ENCODE peak calls at places on chromosomes 2 and 18, in five cellular contexts. M, B, L, D and Q are unnamed samples. For H3K4me1, the result is how much of the 10 kb centered on the place peaks cover.

GRCh38 chr2:183010112-183010511 is 28.1 kb downstream of the NCKAP1 start:
- DNase-seq in M (no peak), B (peak), L (peak), D (no peak), Q (no peak)

GRCh38 chr18:78979058-78979680 is 449 bp upstream of the SALL3 start:
- DNase-seq in M (no peak), B (no peak), L (no peak), D (no peak), Q (no peak)

GRCh38 chr2:60556441-60556997 is 3.1 kb upstream of the BCL11A start:
- DNase-seq in M (no peak), B (no peak), L (no peak), D (no peak), Q (no peak)

GRCh38 chr2:133241231-133241575 is 327.1 kb downstream of the NCKAP5 start:
- DNase-seq in M (no peak), B (peak), L (no peak), D (no peak), Q (no peak)

GRCh38 chr2:168574856-168575630 is 119.0 kb downstream of the CERS6 start:
- DNase-seq in M (no peak), B (peak), L (no peak), D (no peak), Q (no peak)

GRCh38 chr2:42238644-42239288 is 69.6 kb downstream of the EML4 start:
- DNase-seq in M (peak), B (no peak), L (peak), D (peak), Q (peak)

GRCh38 chr2:240956161-240956934 is 42.1 kb upstream of the SNED1 start:
- DNase-seq in M (peak), B (no peak), L (no peak), D (peak), Q (no peak)

GRCh38 chr18:68234676-68235075 is 480.2 kb downstream of the TMX3 start:
- DNase-seq in M (no peak), B (peak), L (no peak), D (no peak), Q (no peak)

GRCh38 chr2:12304494-12305228 is 412.1 kb upstream of the TRIB2 start:
- DNase-seq in M (no peak), B (peak), L (no peak), D (no peak), Q (no peak)

GRCh38 chr2:182744490-182744889 is 28.4 kb downstream of the DNAJC10 start:
- DNase-seq in M (no peak), B (peak), L (peak), D (no peak), Q (no peak)

GRCh38 chr2:56008661-56009411 is 85.3 kb upstream of the EFEMP1 start:
- DNase-seq in M (peak), B (peak), L (no peak), D (peak), Q (peak)

GRCh38 chr2:180240774-180241173 is 233.7 kb upstream of the CWC22 start:
- DNase-seq in M (no peak), B (peak), L (no peak), D (no peak), Q (no peak)

GRCh38 chr2:6506311-6507258 is 359.1 kb downstream of the CMPK2 start:
- DNase-seq in M (no peak), B (peak), L (no peak), D (no peak), Q (no peak)

GRCh38 chr2:168705534-168706470 is 96.6 kb upstream of the NOSTRIN start:
- DNase-seq in M (no peak), B (peak), L (peak), D (no peak), Q (no peak)

GRCh38 chr2:61707984-61708852 is 145.6 kb downstream of the FAM161A start:
- DNase-seq in M (no peak), B (peak), L (peak), D (no peak), Q (no peak)

GRCh38 chr2:71609958-71610357 is 156.6 kb downstream of the DYSF start:
- DNase-seq in M (peak), B (peak), L (peak), D (no peak), Q (no peak)

GRCh38 chr2:55097083-55097461 is 46.8 kb upstream of the RTN4 start:
- DNase-seq in M (no peak), B (no peak), L (no peak), D (no peak), Q (no peak)

GRCh38 chr2:219946529-219946928 is 319.1 kb downstream of the SLC4A3 start:
- DNase-seq in M (no peak), B (no peak), L (no peak), D (no peak), Q (no peak)

GRCh38 chr18:69787825-69788547 is 159.7 kb downstream of the CD226 start:
- DNase-seq in M (no peak), B (peak), L (peak), D (no peak), Q (no peak)

GRCh38 chr2:32915694-32916093 is 31.1 kb upstream of the LTBP1 start:
- DNase-seq in M (no peak), B (no peak), L (no peak), D (no peak), Q (no peak)

GRCh38 chr2:219298759-219299371 is 10.3 kb downstream of the PTPRN start:
- DNase-seq in M (peak), B (peak), L (peak), D (peak), Q (peak)

GRCh38 chr2:69227717-69228116 is 159.3 kb downstream of the GFPT1 start:
- DNase-seq in M (no peak), B (no peak), L (no peak), D (no peak), Q (no peak)

GRCh38 chr2:169734172-169734847 is 678 bp downstream of the KLHL23 start:
- DNase-seq in M (peak), B (no peak), L (peak), D (no peak), Q (peak)

GRCh38 chr2:239249781-239250180 is 151.0 kb downstream of the HDAC4 start:
- DNase-seq in M (peak), B (peak), L (no peak), D (no peak), Q (peak)

GRCh38 chr18:57845468-57846103 is 42.5 kb upstream of the ATP8B1 start:
- DNase-seq in M (no peak), B (peak), L (no peak), D (no peak), Q (no peak)

GRCh38 chr18:75360941-75361340 is 66.6 kb downstream of the SMIM21 start:
- DNase-seq in M (no peak), B (no peak), L (no peak), D (no peak), Q (no peak)

GRCh38 chr2:44247924-44248323 is 27.4 kb upstream of the SLC3A1 start:
- DNase-seq in M (no peak), B (no peak), L (peak), D (no peak), Q (no peak)

GRCh38 chr2:226426292-226426736 is 373.3 kb downstream of the IRS1 start:
- DNase-seq in M (no peak), B (peak), L (no peak), D (no peak), Q (no peak)

GRCh38 chr2:72933207-72933606 is 15.9 kb downstream of the EMX1 start:
- DNase-seq in M (no peak), B (no peak), L (no peak), D (no peak), Q (no peak)

GRCh38 chr18:697771-698170 is 14.7 kb downstream of the ENOSF1 start:
- DNase-seq in M (no peak), B (no peak), L (no peak), D (no peak), Q (no peak)

GRCh38 chr2:150327546-150328495 is 159.6 kb downstream of the RND3 start:
- DNase-seq in M (no peak), B (no peak), L (no peak), D (no peak), Q (no peak)

GRCh38 chr2:217858519-217859466 is 144.0 kb downstream of the TNS1 start:
- DNase-seq in M (peak), B (peak), L (peak), D (no peak), Q (peak)

GRCh38 chr2:43818761-43819160 is 19.9 kb downstream of the ABCG5 start:
- DNase-seq in M (no peak), B (peak), L (peak), D (no peak), Q (no peak)

GRCh38 chr2:85437488-85438290 is 19.2 kb downstream of the SH2D6 start:
- DNase-seq in M (peak), B (peak), L (peak), D (peak), Q (peak)
- TF ChIP-seq POLR2A in M (peak), B (peak), L (peak), D (peak), Q (peak)

GRCh38 chr2:205709319-205709718 is 27.0 kb downstream of the NRP2 start:
- DNase-seq in M (no peak), B (no peak), L (no peak), D (no peak), Q (no peak)
- H3K4me1 ChIP-seq in M (under half), B (under half), L (under half), D (under half), Q (under half)

DNA sequence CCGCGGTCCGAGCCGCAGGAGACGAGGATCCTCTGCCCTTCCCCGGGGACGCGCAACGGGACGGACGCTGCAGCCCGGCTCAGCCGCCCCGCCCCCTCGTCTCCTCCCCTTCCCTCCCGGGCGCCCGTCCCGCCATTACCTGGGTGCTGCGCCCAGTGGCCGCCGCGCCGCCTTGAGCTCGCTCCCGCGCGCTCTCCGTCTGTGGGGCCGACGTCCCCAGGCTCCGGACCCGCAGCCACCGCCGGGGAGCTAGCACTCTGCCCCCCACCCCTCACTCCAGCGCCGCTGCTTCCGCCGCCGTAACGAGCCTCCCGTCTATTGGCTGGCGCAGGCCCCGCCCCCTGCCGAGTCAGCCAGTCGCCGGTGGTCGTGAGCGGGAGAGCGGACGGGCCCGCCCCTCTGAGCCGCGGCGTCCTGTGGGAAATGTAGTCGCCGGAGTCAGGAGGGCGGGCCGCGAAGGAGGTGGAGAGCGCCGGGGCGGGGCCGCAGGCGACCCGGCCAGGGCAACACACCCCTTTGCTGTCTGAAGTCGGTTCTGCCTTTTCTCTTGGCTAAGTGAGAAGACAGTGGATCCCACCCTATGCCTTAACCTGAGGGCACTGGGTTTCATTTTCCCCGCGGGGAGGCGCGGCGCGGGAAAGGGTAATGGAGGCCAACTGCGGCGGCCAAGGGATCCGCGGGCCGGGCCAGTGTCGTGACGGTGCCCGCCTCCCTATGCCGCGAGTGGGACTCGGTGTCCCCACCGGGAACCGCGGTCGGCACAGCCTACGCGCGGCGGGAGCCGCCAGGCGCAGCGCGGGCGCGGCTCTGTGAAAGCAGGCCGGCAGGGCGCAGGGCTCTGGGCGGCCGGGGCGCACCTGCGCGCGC is at the start of gene SAP130:
- DNase-seq in M (peak), B (peak), L (peak), D (peak), Q (peak)
- TF ChIP-seq POLR2A in M (peak), B (peak), L (peak), D (peak), Q (no peak)

GRCh38 chr2:118991554-118991953 is 49.6 kb downstream of the MARCO start:
- DNase-seq in M (no peak), B (no peak), L (no peak), D (no peak), Q (no peak)
- H3K4me1 ChIP-seq in M (under half), B (under half), L (under half), D (under half), Q (under half)

DNA sequence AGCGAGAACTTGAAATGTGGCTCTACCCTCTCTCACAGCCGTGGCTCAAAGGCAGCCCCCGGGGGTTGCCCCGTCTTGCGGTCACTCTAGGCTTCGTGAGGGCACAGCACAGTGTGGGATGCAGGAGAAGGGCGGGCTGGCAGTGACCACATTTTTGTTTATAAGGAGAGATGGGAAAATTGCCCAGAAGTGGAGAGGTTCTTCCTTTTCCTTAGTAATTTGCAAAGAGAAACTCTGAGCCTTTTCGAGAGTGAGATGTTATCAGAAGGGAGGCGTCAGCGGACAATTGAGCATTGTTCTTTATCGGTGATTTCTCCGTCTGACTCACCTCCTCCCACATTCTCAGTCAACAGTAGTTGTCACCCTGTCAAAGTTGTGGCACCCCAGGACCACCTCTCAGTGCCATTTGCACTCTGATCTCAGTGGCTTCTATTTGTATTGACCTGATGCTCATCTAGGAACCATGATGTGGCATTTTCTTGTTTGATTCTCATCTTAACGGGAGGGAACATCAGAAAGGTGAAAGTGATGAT is 89.6 kb downstream of the ACAA2 start:
- DNase-seq in M (no peak), B (peak), L (no peak), D (no peak), Q (no peak)
- TF ChIP-seq POLR2A in M (no peak), B (no peak), L (no peak), D (no peak), Q (no peak)

GRCh38 chr2:64860321-64860751 is 128.9 kb upstream of the SLC1A4 start:
- DNase-seq in M (no peak), B (no peak), L (no peak), D (no peak), Q (no peak)

GRCh38 chr2:64861338-64862000 is 127.7 kb upstream of the SLC1A4 start:
- DNase-seq in M (no peak), B (no peak), L (no peak), D (peak), Q (no peak)

GRCh38 chr2:64859208-64860161 is 129.7 kb upstream of the SLC1A4 start:
- DNase-seq in M (peak), B (peak), L (peak), D (peak), Q (peak)

GRCh38 chr2:64862001-64862397 is 127.2 kb upstream of the SLC1A4 start:
- DNase-seq in M (no peak), B (no peak), L (no peak), D (no peak), Q (no peak)

DNA sequence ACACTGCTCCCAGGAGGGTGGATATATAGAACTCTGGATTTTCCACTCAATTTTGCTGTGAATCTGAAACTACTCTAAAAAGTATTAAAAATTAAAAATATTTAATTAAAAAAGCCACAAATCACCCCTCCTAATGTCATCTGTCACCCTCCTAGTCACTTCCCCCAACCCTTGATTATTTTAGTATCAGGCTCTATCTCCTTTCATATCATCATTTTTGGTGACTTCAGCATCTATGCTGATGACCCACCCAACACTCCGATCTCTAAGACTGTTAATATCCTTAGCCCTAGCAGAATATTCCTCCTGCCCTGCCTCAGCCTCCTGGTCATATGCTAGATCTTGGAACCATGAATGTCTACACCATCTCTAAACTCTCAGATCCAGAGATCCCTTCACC is 128.3 kb upstream of the SLC1A4 start:
- DNase-seq in M (no peak), B (no peak), L (no peak), D (no peak), Q (no peak)
- H3K4me1 ChIP-seq in M (under half), B (under half), L (under half), D (under half), Q (under half)

GRCh38 chr18:3219621-3220335 is at the start of gene MYOM1:
- DNase-seq in M (no peak), B (no peak), L (no peak), D (no peak), Q (no peak)
- TF ChIP-seq POLR2A in M (no peak), B (no peak), L (no peak), D (no peak), Q (no peak)